ENCODE peak calls at places on chromosome 20, in six cellular contexts. L is epithelial cell of prostate, W is B cell, P is anterior cingulate cortex, C is fibroblast of pulmonary artery, U is HL-60. G is an unnamed sample.

GRCh38 chr20:51085761-51086160 is 62.9 kb upstream of the KCNG1 start:
- DNase-seq in L (no peak), W (no peak), P (no peak), C (no peak), U (no peak), G (no peak)

GRCh38 chr20:53691060-53691810 is 97.6 kb upstream of the ZNF217 start:
- DNase-seq in L (peak), W (no peak), P (no peak), C (peak), U (no peak), G (no peak)

GRCh38 chr20:57384486-57384885 is 6.7 kb upstream of the RBM38 start:
- DNase-seq in L (no peak), W (no peak), P (no peak), C (no peak), U (no peak), G (no peak)

GRCh38 chr20:50405235-50405914 is 104.8 kb upstream of the PTPN1 start:
- DNase-seq in L (no peak), W (no peak), P (no peak), C (no peak), U (no peak), G (no peak)

GRCh38 chr20:46132705-46133120 is 14.6 kb downstream of the CD40 start:
- DNase-seq in L (no peak), W (peak), P (no peak), C (peak), U (peak), G (no peak)

GRCh38 chr20:35674921-35675320 is 10.2 kb upstream of the CPNE1 start:
- DNase-seq in L (no peak), W (no peak), P (no peak), C (no peak), U (no peak), G (no peak)

GRCh38 chr20:60057866-60058807 is 99.9 kb downstream of the CDH26 start:
- DNase-seq in L (no peak), W (peak), P (no peak), C (peak), U (peak), G (peak)

GRCh38 chr20:24765316-24766142 is 183.5 kb upstream of the CST7 start:
- DNase-seq in L (no peak), W (no peak), P (no peak), C (no peak), U (no peak), G (no peak)

GRCh38 chr20:20037960-20038359 is 14.3 kb downstream of the CRNKL1 start:
- DNase-seq in L (no peak), W (no peak), P (no peak), C (peak), U (no peak), G (no peak)

GRCh38 chr20:64228086-64228485 is 27.5 kb upstream of the PCMTD2 start:
- DNase-seq in L (no peak), W (no peak), P (no peak), C (no peak), U (no peak), G (no peak)

G was measured in hippocampal formation.